ENCODE peak calls at places on chromosomes 5 and 9, in seven cellular contexts. H, V, L, G, N, R and E are unnamed samples. For H3K27me3, the result is how much of the 10 kb centered on the place peaks cover.

GRCh38 chr5:6634788-6635430 is 1.7 kb downstream of the SRD5A1 start:
- ATAC-seq in H (no peak), V (no peak), L (no peak), G (no peak), N (no peak), R (no peak), E (no peak)

GRCh38 chr9:108755979-108756378 is 99.8 kb downstream of the ACTL7B start:
- ATAC-seq in H (no peak), V (no peak), L (no peak), G (no peak), N (no peak), R (peak), E (no peak)

GRCh38 chr9:72443855-72444254 is 77.6 kb upstream of the TMC1 start:
- ATAC-seq in H (no peak), V (no peak), L (no peak), G (no peak), N (no peak), R (peak), E (no peak)

GRCh38 chr9:1200847-1201251 is 150.7 kb downstream of the DMRT2 start:
- ATAC-seq in H (peak), V (no peak), L (no peak), G (no peak), N (no peak), R (no peak), E (no peak)

GRCh38 chr5:32233220-32233695 is 59.1 kb upstream of the GOLPH3 start:
- ATAC-seq in H (peak), V (no peak), L (no peak), G (no peak), N (no peak), R (no peak), E (no peak)

GRCh38 chr5:151628112-151628823 is 37.1 kb upstream of the FAT2 start:
- ATAC-seq in H (no peak), V (peak), L (no peak), G (no peak), N (no peak), R (no peak), E (peak)

GRCh38 chr9:78620303-78620702 is 323.4 kb downstream of the PSAT1 start:
- ATAC-seq in H (no peak), V (no peak), L (no peak), G (no peak), N (no peak), R (no peak), E (no peak)

GRCh38 chr5:6162175-6162574 is 216.2 kb downstream of the MED10 start:
- ATAC-seq in H (peak), V (no peak), L (no peak), G (no peak), N (no peak), R (no peak), E (no peak)

GRCh38 chr5:135436856-135437795 is 10.0 kb downstream of the DCANP1 start:
- ATAC-seq in H (no peak), V (no peak), L (no peak), G (peak), N (peak), R (peak), E (no peak)

GRCh38 chr5:80688648-80689420 is 34.1 kb upstream of the DHFR start:
- ATAC-seq in H (no peak), V (no peak), L (no peak), G (no peak), N (no peak), R (no peak), E (no peak)

GRCh38 chr5:172686539-172687390 is 45.7 kb downstream of the NEURL1B start:
- ATAC-seq in H (no peak), V (no peak), L (no peak), G (no peak), N (peak), R (no peak), E (no peak)

GRCh38 chr5:29197636-29198035 is 1995.8 kb upstream of the CDH6 start:
- ATAC-seq in H (no peak), V (no peak), L (no peak), G (no peak), N (no peak), R (no peak), E (no peak)

GRCh38 chr5:141835928-141836667 is 42.1 kb downstream of the PCDH1 start:
- ATAC-seq in H (no peak), V (peak), L (no peak), G (no peak), N (no peak), R (no peak), E (peak)

GRCh38 chr5:143581148-143581547 is 177.7 kb upstream of the NR3C1 start:
- ATAC-seq in H (no peak), V (no peak), L (no peak), G (no peak), N (no peak), R (no peak), E (no peak)

GRCh38 chr5:58281189-58281588 is 178.7 kb downstream of the PLK2 start:
- ATAC-seq in H (no peak), V (no peak), L (no peak), G (no peak), N (no peak), R (no peak), E (no peak)

GRCh38 chr9:38153152-38153909 is 84.3 kb upstream of the SHB start:
- ATAC-seq in H (peak), V (no peak), L (no peak), G (no peak), N (peak), R (no peak), E (no peak)

GRCh38 chr5:35963381-35963843 is 25.0 kb upstream of the CAPSL start:
- ATAC-seq in H (no peak), V (peak), L (no peak), G (peak), N (peak), R (peak), E (no peak)

GRCh38 chr5:18497089-18497488 is 862.8 kb downstream of the TAF11L14 start:
- ATAC-seq in H (no peak), V (no peak), L (no peak), G (no peak), N (no peak), R (no peak), E (no peak)

GRCh38 chr9:83422512-83422911 is 115.7 kb downstream of the FRMD3 start:
- ATAC-seq in H (no peak), V (no peak), L (no peak), G (no peak), N (no peak), R (no peak), E (peak)

GRCh38 chr5:10442581-10442980 is 902 bp downstream of the ROPN1L start:
- ATAC-seq in H (no peak), V (no peak), L (no peak), G (no peak), N (no peak), R (peak), E (no peak)

GRCh38 chr5:140295414-140295813 is 7.5 kb downstream of the PFDN1 start:
- ATAC-seq in H (no peak), V (no peak), L (peak), G (no peak), N (peak), R (peak), E (peak)

GRCh38 chr9:2055203-2055658 is 40.1 kb downstream of the SMARCA2 start:
- ATAC-seq in H (no peak), V (no peak), L (no peak), G (no peak), N (no peak), R (peak), E (no peak)

GRCh38 chr5:135053278-135053677 is 19.2 kb upstream of the PITX1 start:
- ATAC-seq in H (no peak), V (no peak), L (no peak), G (no peak), N (no peak), R (peak), E (no peak)

GRCh38 chr5:177301503-177302165 is 1.9 kb downstream of the RAB24 start:
- ATAC-seq in H (no peak), V (no peak), L (peak), G (peak), N (no peak), R (peak), E (no peak)

GRCh38 chr5:25944786-25945185 is 1093.6 kb downstream of the CDH9 start:
- ATAC-seq in H (no peak), V (no peak), L (no peak), G (no peak), N (no peak), R (no peak), E (no peak)

DNA sequence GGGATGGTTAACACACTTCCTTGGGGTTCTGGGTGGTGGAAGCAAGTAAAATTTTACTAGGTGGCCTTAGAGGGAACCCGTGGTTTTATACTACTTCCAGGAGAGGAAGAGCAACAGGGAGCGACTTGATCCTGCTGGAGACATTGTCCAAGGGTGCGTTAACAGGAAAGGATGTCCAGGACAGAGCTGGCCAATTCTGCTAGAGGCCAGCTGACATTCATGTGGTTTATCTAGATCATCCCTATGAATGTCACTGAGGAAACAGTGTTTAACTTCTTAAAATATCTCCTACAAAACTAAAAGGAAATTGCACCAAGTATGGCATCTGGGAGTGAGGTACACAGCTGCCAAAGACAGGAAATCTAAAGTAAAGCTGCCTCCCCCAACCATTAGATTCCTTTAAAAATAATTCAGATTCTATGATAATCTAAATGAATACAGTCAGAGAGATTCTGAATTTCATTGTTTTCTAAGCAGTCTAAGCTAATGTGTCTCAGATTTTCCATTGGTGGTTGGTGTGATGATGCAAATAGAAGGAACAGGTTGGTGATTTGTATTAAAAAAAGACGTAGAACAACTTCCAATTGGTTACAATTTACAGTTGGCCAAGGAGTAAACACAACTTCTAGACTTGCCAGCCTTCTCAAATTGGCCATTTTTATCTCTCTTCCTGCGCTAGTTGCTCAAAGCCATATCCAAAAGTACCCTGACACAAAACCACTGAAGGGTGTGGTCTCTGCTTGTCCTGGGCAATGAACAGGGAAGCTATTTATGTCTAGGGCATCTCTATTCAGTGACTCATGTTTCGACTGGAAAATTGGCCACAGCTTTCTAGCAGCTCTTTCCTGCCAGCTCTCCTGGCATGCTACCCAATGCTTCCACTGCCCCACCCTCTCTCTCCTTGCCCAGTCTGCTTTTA is 574.7 kb upstream of the MEF2C start:
- ATAC-seq in H (no peak), V (no peak), L (no peak), G (peak), N (peak), R (no peak), E (peak)
- TF ChIP-seq POLR2AphosphoS5 in H (no peak), V (no peak), L (no peak), G (peak), N (no peak), R (no peak), E (peak)

GRCh38 chr5:93596310-93596675 is 13.3 kb downstream of the NR2F1 start:
- ATAC-seq in H (peak), V (peak), L (no peak), G (no peak), N (no peak), R (no peak), E (no peak)
- H3K27me3 ChIP-seq in H (under half), V (half or more), L (under half), G (under half), N (under half), R (under half), E (under half)

DNA sequence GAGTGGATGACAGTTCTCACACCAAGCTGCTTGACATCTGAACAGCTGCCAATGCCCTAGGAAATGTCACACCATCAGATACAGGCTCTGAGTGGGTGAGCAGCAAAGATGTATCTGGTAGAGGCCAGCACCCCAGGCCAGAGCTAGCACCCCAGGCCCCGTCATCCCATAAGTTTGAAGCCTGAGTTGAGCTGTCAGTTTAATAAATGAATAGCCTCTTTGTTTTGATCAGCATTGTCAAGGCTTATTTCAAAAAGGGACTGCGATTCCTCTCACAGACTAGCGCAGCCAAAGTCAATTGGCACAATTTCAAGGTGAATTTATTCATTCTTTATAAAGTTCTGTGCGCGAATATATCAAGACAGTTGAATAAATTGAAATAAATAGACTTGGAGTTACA is 1327.1 kb downstream of the MAT2B start:
- ATAC-seq in H (no peak), V (no peak), L (no peak), G (no peak), N (no peak), R (no peak), E (no peak)
- TF ChIP-seq POLR2AphosphoS5 in H (no peak), V (no peak), L (no peak), G (no peak), N (no peak), R (no peak), E (no peak)

GRCh38 chr5:344668-345067 is 23.2 kb downstream of the AHRR start:
- ATAC-seq in H (no peak), V (no peak), L (no peak), G (no peak), N (no peak), R (no peak), E (no peak)
- H3K27me3 ChIP-seq in H (under half), V (under half), L (under half), G (under half), N (under half), R (under half), E (under half)

DNA sequence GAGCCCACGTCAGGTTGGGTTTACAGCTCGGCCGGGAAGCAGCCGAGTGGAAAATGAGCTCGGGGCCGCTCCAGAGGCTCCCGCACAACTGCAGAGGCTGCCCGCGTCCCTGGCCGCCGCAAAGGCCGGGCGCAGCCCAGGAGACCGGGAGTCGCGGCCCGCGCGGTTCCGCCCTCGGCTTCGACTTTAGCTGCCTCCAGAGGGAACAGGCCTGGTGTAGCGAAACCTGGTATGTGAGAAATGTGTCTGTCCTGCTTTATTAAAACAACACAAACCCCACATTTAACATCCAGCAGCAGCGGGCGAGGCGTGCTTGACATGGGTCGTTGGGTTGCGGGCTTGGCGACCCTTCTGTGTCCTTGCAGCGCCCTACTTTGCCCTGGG is 66.2 kb downstream of the FOXD1 start:
- ATAC-seq in H (no peak), V (peak), L (no peak), G (no peak), N (no peak), R (no peak), E (no peak)
- TF ChIP-seq POLR2AphosphoS5 in H (no peak), V (no peak), L (no peak), G (no peak), N (no peak), R (no peak), E (no peak)

GRCh38 chr9:136740069-136740468 is 2.7 kb downstream of the LCN10 start:
- ATAC-seq in H (no peak), V (no peak), L (no peak), G (no peak), N (no peak), R (no peak), E (no peak)
- H3K27me3 ChIP-seq in H (half or more), V (under half), L (under half), G (under half), N (under half), R (under half), E (half or more)

GRCh38 chr5:175548899-175549311 is 70.5 kb downstream of the SFXN1 start:
- ATAC-seq in H (no peak), V (peak), L (no peak), G (no peak), N (no peak), R (no peak), E (no peak)

GRCh38 chr5:175547810-175548209 is 69.5 kb downstream of the SFXN1 start:
- ATAC-seq in H (no peak), V (peak), L (no peak), G (no peak), N (no peak), R (no peak), E (no peak)

GRCh38 chr5:175555168-175555745 is 76.9 kb downstream of the SFXN1 start:
- ATAC-seq in H (no peak), V (no peak), L (no peak), G (no peak), N (no peak), R (no peak), E (no peak)

DNA sequence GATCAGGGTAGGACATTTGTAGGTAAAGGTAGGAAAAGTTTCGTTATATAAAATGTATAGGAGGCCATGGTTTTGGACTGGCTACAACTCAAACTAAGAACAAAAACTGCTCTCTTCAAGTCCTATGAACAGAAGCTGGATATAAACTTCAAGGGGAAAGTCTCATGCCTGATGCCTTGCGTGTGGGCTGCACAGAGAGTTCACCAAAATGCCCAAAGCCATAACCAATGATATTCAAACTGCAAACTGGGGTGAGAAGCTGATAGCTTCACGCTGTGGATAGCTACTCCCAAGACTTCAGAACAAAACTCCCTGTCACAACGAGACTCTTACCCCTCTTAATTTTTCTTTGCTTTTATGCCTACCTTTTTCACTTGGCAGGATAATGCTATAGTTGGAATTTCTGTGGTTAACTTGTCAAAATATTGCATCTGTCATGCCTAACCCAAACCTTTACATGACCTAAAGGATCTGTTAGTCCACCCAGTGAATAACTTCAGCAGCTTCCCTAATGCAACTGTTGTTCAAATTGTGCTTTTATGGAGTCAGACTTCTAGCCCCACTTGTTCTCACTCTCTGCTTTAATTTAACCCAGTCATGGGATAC is 71.8 kb downstream of the SFXN1 start:
- ATAC-seq in H (no peak), V (no peak), L (no peak), G (no peak), N (no peak), R (no peak), E (no peak)
- TF ChIP-seq POLR2AphosphoS5 in H (no peak), V (no peak), L (no peak), G (no peak), N (no peak), R (no peak), E (no peak)